ENCODE peak calls at places on chromosomes 11 and 22, in six cellular contexts. S, V, Y, J, R and F are unnamed samples. For H3K36me3, the result is how much of the 10 kb centered on the place peaks cover.

GRCh38 chr22:37044634-37045625 is 6.6 kb upstream of the KCTD17 start:
- DNase-seq in Y (no peak), V (no peak), J (no peak), R (no peak), S (no peak), F (no peak)

GRCh38 chr22:35782504-35782903 is 64.8 kb downstream of the APOL5 start:
- DNase-seq in V (no peak), Y (no peak), R (no peak), J (no peak), S (no peak), F (no peak)

GRCh38 chr11:124892131-124892530 is 5.5 kb downstream of the ROBO4 start:
- DNase-seq in S (no peak), R (no peak), Y (no peak), V (no peak), J (no peak), F (no peak)

GRCh38 chr11:118956094-118956846 is at the start of gene UPK2:
- DNase-seq in V (peak), S (peak), Y (peak), J (peak), R (peak), F (no peak)

GRCh38 chr11:105109855-105110750 is 29.5 kb downstream of the CARD18 start:
- DNase-seq in V (no peak), J (no peak), S (no peak), Y (no peak), R (no peak), F (peak)

GRCh38 chr11:47330002-47330911 is 22.2 kb downstream of the MYBPC3 start:
- DNase-seq in Y (no peak), S (no peak), V (no peak), J (no peak), R (no peak), F (peak)

GRCh38 chr11:109015283-109015682 is 350.4 kb downstream of the DDX10 start:
- DNase-seq in S (no peak), Y (no peak), J (no peak), R (no peak), V (no peak), F (no peak)

GRCh38 chr22:49367016-49367697 is 460.5 kb downstream of the BRD1 start:
- DNase-seq in S (no peak), J (no peak), R (peak), V (no peak), Y (no peak), F (no peak)

GRCh38 chr11:19460718-19461405 is 220.1 kb upstream of the E2F8 start:
- DNase-seq in V (no peak), Y (no peak), J (no peak), R (no peak), S (no peak), F (no peak)

GRCh38 chr11:78991681-78992080 is 417.0 kb upstream of the NARS2 start:
- DNase-seq in R (no peak), J (no peak), Y (no peak), S (no peak), V (no peak), F (no peak)

GRCh38 chr11:78982377-78982925 is 407.8 kb upstream of the NARS2 start:
- DNase-seq in R (no peak), V (no peak), S (no peak), J (no peak), Y (no peak), F (no peak)

GRCh38 chr11:78985654-78986053 is 411.0 kb upstream of the NARS2 start:
- DNase-seq in V (no peak), Y (no peak), J (no peak), S (no peak), R (no peak), F (no peak)

GRCh38 chr11:78986305-78986704 is 411.6 kb upstream of the NARS2 start:
- DNase-seq in S (no peak), R (no peak), J (no peak), Y (no peak), V (no peak), F (no peak)

DNA sequence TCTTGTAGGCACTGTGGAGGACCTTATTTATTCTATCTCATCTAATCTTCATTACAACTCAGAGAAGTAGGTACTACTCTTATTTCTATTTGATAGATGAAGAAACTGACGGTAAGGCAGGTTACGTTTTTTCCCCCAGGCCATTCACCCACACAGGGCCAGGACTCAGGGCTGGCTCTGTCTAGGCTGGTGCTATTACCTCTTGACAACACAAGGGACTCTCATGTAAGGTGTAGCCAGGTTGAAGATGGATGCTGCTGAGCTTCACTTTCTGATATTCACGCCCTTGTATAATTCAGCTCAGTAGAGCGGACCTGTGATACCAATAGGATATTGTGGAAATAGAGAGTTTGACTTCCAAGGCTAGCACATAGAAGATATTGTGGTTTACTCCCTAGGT is 413.1 kb upstream of the NARS2 start:
- DNase-seq in R (no peak), J (no peak), S (no peak), V (no peak), Y (no peak), F (no peak)
- H3K4me3 ChIP-seq in R (no peak), J (no peak), S (no peak), V (no peak), Y (no peak), F (no peak)

DNA sequence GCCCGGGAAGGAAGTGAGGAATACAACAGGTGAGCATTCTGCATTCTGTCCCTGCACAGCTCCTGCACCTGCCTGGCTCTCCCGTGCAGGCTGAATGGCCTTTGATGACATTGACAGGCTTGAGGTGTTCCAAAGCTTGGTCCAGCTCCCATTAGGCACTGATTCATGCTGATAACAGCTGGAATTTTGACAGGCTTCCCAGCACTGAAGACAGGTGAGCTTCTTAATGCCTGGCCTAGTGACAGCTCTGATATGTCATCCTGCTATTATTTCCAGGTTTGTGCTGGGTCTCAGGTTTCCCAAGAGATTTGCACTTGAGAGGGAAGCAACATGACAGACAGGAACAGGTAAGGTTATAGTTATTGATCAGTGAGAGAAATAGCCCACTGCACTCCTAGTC is 58.0 kb upstream of the MTNR1B start:
- DNase-seq in S (no peak), R (no peak), V (no peak), Y (no peak), J (no peak), F (no peak)
- TF ChIP-seq CTCF in S (no peak), R (no peak), V (no peak), Y (no peak), J (no peak), F (no peak)

DNA sequence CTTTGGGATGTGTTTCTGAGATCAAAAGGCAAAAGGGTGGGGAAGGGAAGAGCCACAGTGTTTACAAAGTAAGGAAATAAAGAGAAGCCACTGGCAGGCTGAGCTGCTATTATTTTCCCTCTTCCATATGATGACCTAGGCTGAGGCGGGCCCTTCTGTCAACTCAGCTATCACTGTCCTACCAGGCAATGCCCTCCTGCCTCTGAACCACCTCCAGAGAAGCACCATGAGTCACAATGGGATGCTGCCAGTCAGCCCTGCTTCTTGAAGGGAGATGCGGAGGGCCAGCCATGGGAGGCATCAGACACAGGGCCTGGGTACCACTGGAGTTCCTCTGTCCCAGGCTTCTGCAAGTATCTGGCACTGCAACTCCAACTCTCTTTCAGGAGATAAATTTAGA is 107.9 kb upstream of the BID start:
- DNase-seq in R (no peak), Y (peak), S (no peak), J (no peak), V (no peak), F (no peak)
- H3K36me3 ChIP-seq in R (under half), Y (under half), S (half or more), J (half or more), V (under half), F (under half)

GRCh38 chr11:554428-554823 is 6.1 kb downstream of the LMNTD2 start:
- DNase-seq in Y (no peak), R (no peak), J (no peak), V (no peak), S (no peak), F (no peak)
- H3K4me3 ChIP-seq in Y (peak), R (peak), J (peak), V (no peak), S (peak), F (peak)